ENCODE peak calls at places on chromosomes 6 and 20, in four cellular contexts. One of them, this sample, is unnamed.

GRCh38 chr6:138648127-138648526 is 125.4 kb upstream of the CCDC28A start:
- DNase-seq in cardiac fibroblast: no peak
- DNase-seq in mesendoderm: no peak
- DNase-seq in Jurkat, Clone E6-1: no peak
- DNase-seq in this sample: no peak

GRCh38 chr20:60199866-60200265 is 241.6 kb downstream of the CDH26 start:
- DNase-seq in cardiac fibroblast: no peak
- DNase-seq in Jurkat, Clone E6-1: no peak
- DNase-seq in mesendoderm: no peak
- DNase-seq in this sample: no peak

GRCh38 chr6:124977067-124977908 is 15.1 kb downstream of the RNF217 start:
- DNase-seq in cardiac fibroblast: peak
- DNase-seq in Jurkat, Clone E6-1: no peak
- DNase-seq in mesendoderm: no peak
- DNase-seq in this sample: no peak

GRCh38 chr20:59121714-59122376 is 41.8 kb upstream of the ZNF831 start:
- DNase-seq in cardiac fibroblast: no peak
- DNase-seq in mesendoderm: peak
- DNase-seq in Jurkat, Clone E6-1: no peak
- DNase-seq in this sample: no peak

GRCh38 chr6:101558712-101559111 is 165.2 kb downstream of the GRIK2 start:
- DNase-seq in mesendoderm: no peak
- DNase-seq in Jurkat, Clone E6-1: no peak
- DNase-seq in cardiac fibroblast: no peak
- DNase-seq in this sample: no peak

GRCh38 chr6:40910260-40910893 is 128.6 kb downstream of the UNC5CL start:
- DNase-seq in mesendoderm: no peak
- DNase-seq in cardiac fibroblast: no peak
- DNase-seq in Jurkat, Clone E6-1: no peak
- DNase-seq in this sample: no peak

GRCh38 chr20:3681931-3682820 is at the start of gene ADAM33:
- DNase-seq in cardiac fibroblast: no peak
- DNase-seq in Jurkat, Clone E6-1: no peak
- DNase-seq in mesendoderm: no peak
- DNase-seq in this sample: no peak

GRCh38 chr20:11976966-11977365 is 59.3 kb downstream of the BTBD3 start:
- DNase-seq in mesendoderm: no peak
- DNase-seq in Jurkat, Clone E6-1: no peak
- DNase-seq in cardiac fibroblast: no peak
- DNase-seq in this sample: no peak

GRCh38 chr6:141580988-141581387 is 551.7 kb upstream of the GJE1 start:
- DNase-seq in cardiac fibroblast: peak
- DNase-seq in mesendoderm: peak
- DNase-seq in Jurkat, Clone E6-1: no peak
- DNase-seq in this sample: no peak

GRCh38 chr20:63534831-63535651 is 2.1 kb downstream of the PTK6 start:
- DNase-seq in mesendoderm: no peak
- DNase-seq in Jurkat, Clone E6-1: no peak
- DNase-seq in cardiac fibroblast: no peak
- DNase-seq in this sample: no peak

GRCh38 chr6:149077208-149077607 is 240.3 kb upstream of the TAB2 start:
- DNase-seq in cardiac fibroblast: peak
- DNase-seq in mesendoderm: no peak
- DNase-seq in Jurkat, Clone E6-1: no peak
- DNase-seq in this sample: no peak

GRCh38 chr20:36574278-36575065 is 1.1 kb downstream of the TGIF2 start:
- DNase-seq in Jurkat, Clone E6-1: no peak
- DNase-seq in mesendoderm: peak
- DNase-seq in cardiac fibroblast: peak
- DNase-seq in this sample: no peak

GRCh38 chr6:7916959-7917358 is 6.4 kb upstream of the TXNDC5 start:
- DNase-seq in mesendoderm: no peak
- DNase-seq in Jurkat, Clone E6-1: no peak
- DNase-seq in cardiac fibroblast: no peak
- DNase-seq in this sample: no peak

GRCh38 chr6:137709424-137710281 is 157.4 kb upstream of the TNFAIP3 start:
- DNase-seq in Jurkat, Clone E6-1: no peak
- DNase-seq in mesendoderm: no peak
- DNase-seq in cardiac fibroblast: peak
- DNase-seq in this sample: no peak

GRCh38 chr6:165889636-165890403 is 226.8 kb upstream of the PDE10A start:
- DNase-seq in mesendoderm: peak
- DNase-seq in Jurkat, Clone E6-1: peak
- DNase-seq in cardiac fibroblast: peak
- DNase-seq in this sample: no peak

This sample was measured in AG09319.